ENCODE peak calls at places on chromosomes 7 and 10, in six cellular contexts. R is left ventricle myocardium superior, I is WERI-Rb-1, S is EL, M is MV-4-11, B is dermis microvascular lymphatic vessel endothelial cell. W is an unnamed sample.
A peak's percentile ranks its signal among the peaks of the same experiment; 100 is the strongest.

GRCh38 chr10:12587408-12587807 is 238.1 kb downstream of the CAMK1D start:
- DNase-seq in R (no peak), I (no peak), S (no peak), M (no peak), B (no peak), W (no peak)

GRCh38 chr7:25303380-25304321 is 75.4 kb upstream of the NPVF start:
- DNase-seq in R (no peak), I (no peak), S (no peak), M (no peak), B (no peak), W (no peak)

GRCh38 chr7:129450295-129450694 is 16.1 kb downstream of the STRIP2 start:
- DNase-seq in R (no peak), I (no peak), S (no peak), M (no peak), B (no peak), W (no peak)

GRCh38 chr10:61464461-61465215 is 11.5 kb upstream of the TMEM26 start:
- DNase-seq in R (no peak), I (no peak), S (peak; percentile 74), M (peak; percentile 73), B (peak; percentile 63), W (no peak)

GRCh38 chr7:157916946-157917670 is 580.3 kb downstream of the DNAJB6 start:
- DNase-seq in R (no peak), I (no peak), S (no peak), M (no peak), B (no peak), W (no peak)

GRCh38 chr10:125691160-125691981 is 8.4 kb upstream of the TEX36 start:
- DNase-seq in R (no peak), I (no peak), S (peak; percentile 76), M (no peak), B (no peak), W (no peak)

GRCh38 chr10:80542053-80542452 is 4.4 kb downstream of the SH2D4B start:
- DNase-seq in R (no peak), I (no peak), S (peak; percentile 56), M (no peak), B (no peak), W (no peak)

GRCh38 chr7:1569016-1569415 is 816 bp downstream of the PSMG3 start:
- DNase-seq in R (peak; percentile 19), I (no peak), S (peak; percentile 65), M (peak; percentile 63), B (no peak), W (peak; percentile 22)

GRCh38 chr10:50309342-50309741 is 58.0 kb upstream of the ASAH2 start:
- DNase-seq in R (no peak), I (no peak), S (no peak), M (no peak), B (no peak), W (no peak)

GRCh38 chr10:51342381-51342780 is 268.1 kb downstream of the PRKG1 start:
- DNase-seq in R (no peak), I (no peak), S (no peak), M (no peak), B (no peak), W (no peak)

GRCh38 chr7:128791121-128791967 is 424 bp upstream of the CCDC136 start:
- DNase-seq in R (peak; percentile 88), I (peak; percentile 55), S (peak; percentile 70), M (peak; percentile 45), B (peak; percentile 52), W (peak; percentile 60)

GRCh38 chr10:87092861-87093460 is 1.7 kb downstream of the GLUD1 start:
- DNase-seq in R (no peak), I (no peak), S (peak; percentile 51), M (peak; percentile 25), B (peak; percentile 18), W (no peak)

GRCh38 chr7:19224951-19225350 is 79.7 kb upstream of the FERD3L start:
- DNase-seq in R (no peak), I (no peak), S (no peak), M (no peak), B (no peak), W (no peak)

GRCh38 chr7:143975617-143976016 is 21.0 kb downstream of the OR2F1 start:
- DNase-seq in R (no peak), I (peak; percentile 24), S (no peak), M (no peak), B (no peak), W (no peak)

GRCh38 chr7:90474284-90475210 is 5.1 kb downstream of the PTTG1IP2 start:
- DNase-seq in R (no peak), I (no peak), S (peak; percentile 89), M (no peak), B (peak; percentile 74), W (no peak)

W was measured in T-cell.